ENCODE peak calls at places on chromosomes 5 and 9, in seven cellular contexts. F is GM12891, L is SK-N-SH, S is H1, I is HepG2, O is GM12878, E is K562. N is an unnamed sample.

GRCh38 chr5:120955795-120956194 is 491.7 kb downstream of the PRR16 start:
- DNase-seq in L (no peak), S (no peak), I (no peak), F (no peak), O (no peak), E (no peak), N (no peak)

GRCh38 chr5:173774212-173774850 is 113.8 kb upstream of the CPEB4 start:
- DNase-seq in S (no peak), F (no peak), O (no peak), I (no peak), L (no peak), E (no peak), N (no peak)

GRCh38 chr5:158639876-158640570 is 459.7 kb downstream of the EBF1 start:
- DNase-seq in E (no peak), L (no peak), O (no peak), S (no peak), F (no peak), I (no peak), N (no peak)

GRCh38 chr9:23220171-23220570 is 605.9 kb downstream of the ELAVL2 start:
- DNase-seq in L (no peak), E (no peak), I (no peak), O (no peak), S (no peak), F (no peak), N (no peak)

GRCh38 chr5:6660704-6661103 is 27.5 kb downstream of the SRD5A1 start:
- DNase-seq in E (no peak), O (no peak), S (no peak), I (no peak), F (no peak), L (no peak), N (no peak)

GRCh38 chr9:112288029-112288428 is 45.4 kb downstream of the PTBP3 start:
- DNase-seq in E (no peak), S (no peak), I (peak), F (no peak), O (no peak), L (no peak), N (no peak)

GRCh38 chr5:10704949-10705621 is 55.9 kb downstream of the DAP start:
- DNase-seq in O (no peak), S (no peak), F (no peak), E (no peak), L (no peak), I (no peak), N (no peak)

GRCh38 chr5:137273511-137273910 is 225.6 kb downstream of the SPOCK1 start:
- DNase-seq in O (no peak), F (no peak), E (no peak), S (no peak), L (no peak), I (no peak), N (no peak)

GRCh38 chr5:56003179-56003578 is 8.4 kb upstream of the IL6ST start:
- DNase-seq in L (no peak), O (no peak), S (no peak), E (peak), I (peak), F (no peak), N (no peak)

GRCh38 chr5:165525268-165525667 is 2019.8 kb downstream of the MAT2B start:
- DNase-seq in F (no peak), I (no peak), L (no peak), E (no peak), O (no peak), S (no peak), N (no peak)

GRCh38 chr5:149470942-149471341 is 80.3 kb downstream of the CSNK1A1 start:
- DNase-seq in L (no peak), E (no peak), F (no peak), S (no peak), I (no peak), O (no peak), N (no peak)

GRCh38 chr9:121876658-121877271 is 216.3 kb downstream of the TTLL11 start:
- DNase-seq in E (no peak), S (no peak), I (no peak), L (no peak), O (no peak), F (no peak), N (no peak)

GRCh38 chr9:124270504-124271335 is 13.0 kb downstream of the NEK6 start:
- DNase-seq in I (no peak), F (no peak), S (no peak), E (no peak), L (no peak), O (no peak), N (no peak)

GRCh38 chr9:137270929-137271695 is 6.4 kb upstream of the TOR4A start:
- DNase-seq in O (no peak), F (no peak), E (no peak), S (no peak), L (no peak), I (no peak), N (no peak)
- TF ChIP-seq POLR2AphosphoS5 in O (no peak), F (no peak), E (no peak), S (no peak), L (no peak), I (no peak), N (no peak)

DNA sequence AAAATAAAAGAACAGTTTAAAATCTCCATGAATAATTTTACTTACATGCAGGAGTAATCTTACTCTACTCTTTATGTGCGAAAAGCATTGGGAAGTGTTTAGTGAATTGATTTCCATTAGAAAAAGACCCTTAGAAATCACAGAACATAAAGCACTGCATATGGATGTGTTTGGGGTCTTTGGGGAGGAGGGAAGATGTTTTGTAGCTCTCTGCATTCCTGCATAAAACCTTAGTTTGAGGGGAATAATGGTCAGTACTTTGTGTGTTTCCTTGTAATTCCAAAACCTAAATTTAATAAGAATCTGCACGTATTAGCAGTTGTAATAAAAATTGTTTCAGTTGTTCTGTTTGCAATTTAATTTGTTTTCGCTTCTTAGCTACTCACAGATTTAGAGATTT is 143.6 kb downstream of the SMARCA2 start:
- DNase-seq in L (no peak), O (no peak), S (no peak), I (no peak), E (no peak), F (no peak), N (no peak)
- TF ChIP-seq TAF1 in L (no peak), O (no peak), S (no peak), I (no peak), E (no peak), F (no peak), N (no peak)

DNA sequence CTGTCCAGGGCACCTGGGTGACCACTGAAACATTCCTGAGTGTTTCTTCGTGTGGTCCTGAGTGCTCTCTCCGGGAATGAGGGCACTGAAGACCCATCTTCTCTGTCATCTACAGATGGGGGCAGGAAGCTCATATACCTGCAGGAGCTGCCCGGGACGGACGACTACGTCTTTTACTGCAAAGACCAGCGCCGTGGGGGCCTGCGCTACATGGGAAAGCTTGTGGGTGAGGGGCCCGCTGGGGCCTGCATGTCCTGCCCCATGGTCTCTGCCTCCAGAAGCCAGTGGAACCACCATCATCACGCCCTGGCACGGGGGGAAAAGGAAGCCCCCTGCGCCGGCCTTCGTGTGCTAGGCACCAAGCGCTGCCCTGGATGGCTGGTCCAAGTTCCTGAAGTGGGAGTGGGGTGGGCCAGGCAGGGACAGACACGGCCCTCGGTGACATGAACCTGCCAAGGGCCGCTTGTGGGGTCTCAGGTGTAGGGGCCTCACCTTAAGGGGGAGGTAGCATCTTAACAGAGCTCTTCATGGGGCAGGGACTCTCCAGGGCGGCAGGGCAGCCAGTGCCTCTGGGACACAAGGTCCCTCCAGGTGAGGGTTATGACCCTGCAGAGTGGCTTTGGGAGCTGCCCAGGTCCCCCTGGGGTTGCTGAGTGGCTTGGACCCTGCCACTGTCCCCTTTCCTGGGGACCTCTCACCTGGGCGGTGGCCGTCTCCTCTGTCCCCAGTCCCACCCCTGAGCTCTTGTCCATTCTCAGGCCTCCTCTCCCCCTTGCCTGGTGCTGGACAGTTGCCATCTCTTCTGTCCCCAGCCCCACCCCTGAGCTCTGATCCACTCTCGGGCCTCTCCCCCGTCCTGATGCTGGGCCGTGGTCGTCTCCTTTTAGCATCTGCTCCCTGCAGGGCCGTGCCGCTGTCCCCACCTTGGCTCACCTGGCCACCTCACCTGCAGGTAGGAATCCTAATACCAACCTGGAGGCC is 2.1 kb downstream of the OBP2A start:
- DNase-seq in S (no peak), O (no peak), F (no peak), E (no peak), I (no peak), L (no peak), N (no peak)
- TF ChIP-seq POLR2AphosphoS5 in S (no peak), O (no peak), F (no peak), E (no peak), I (no peak), L (no peak), N (no peak)

GRCh38 chr9:91127653-91128052 is 234.1 kb downstream of the AUH start:
- DNase-seq in L (no peak), E (no peak), F (no peak), S (no peak), I (no peak), O (no peak), N (no peak)

GRCh38 chr9:91130796-91131318 is 230.9 kb downstream of the AUH start:
- DNase-seq in L (no peak), O (no peak), I (no peak), F (no peak), E (no peak), S (no peak), N (no peak)

GRCh38 chr9:91132576-91133073 is 229.1 kb downstream of the AUH start:
- DNase-seq in S (no peak), L (no peak), F (no peak), E (no peak), O (no peak), I (no peak), N (no peak)

GRCh38 chr9:91134608-91135007 is 227.1 kb downstream of the AUH start:
- DNase-seq in E (no peak), L (no peak), F (no peak), S (no peak), O (no peak), I (no peak), N (no peak)

GRCh38 chr9:91131433-91131839 is 230.3 kb downstream of the AUH start:
- DNase-seq in L (no peak), E (no peak), O (no peak), F (no peak), S (no peak), I (no peak), N (no peak)
- TF ChIP-seq TAF1 in L (no peak), E (no peak), O (no peak), F (no peak), S (no peak), I (no peak), N (no peak)

DNA sequence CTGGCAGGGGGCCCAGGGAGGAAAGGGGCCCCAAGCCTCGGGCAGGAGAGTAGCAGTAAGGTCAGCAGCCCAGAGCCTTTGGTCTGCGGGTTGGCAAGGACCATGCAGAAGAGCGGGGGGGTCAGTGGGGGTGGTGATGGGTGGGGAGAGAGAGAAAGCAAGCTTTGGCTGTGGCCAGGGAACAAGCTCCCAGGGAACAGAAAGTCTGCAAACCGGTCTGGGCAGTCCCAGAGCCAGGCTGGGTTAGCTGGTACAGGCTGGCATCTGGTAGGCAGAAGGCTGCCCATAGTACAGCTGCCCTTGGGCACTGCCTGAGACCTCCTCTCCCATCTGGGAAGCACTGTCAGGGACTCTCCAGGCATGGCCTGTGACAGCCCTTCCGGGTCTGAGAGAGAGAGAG is 10.5 kb upstream of the EPB41L4B start:
- DNase-seq in L (peak), S (no peak), I (no peak), O (no peak), E (no peak), F (no peak), N (no peak)
- TF ChIP-seq POLR2AphosphoS5 in L (no peak), S (no peak), I (no peak), O (no peak), E (no peak), F (no peak), N (no peak)

DNA sequence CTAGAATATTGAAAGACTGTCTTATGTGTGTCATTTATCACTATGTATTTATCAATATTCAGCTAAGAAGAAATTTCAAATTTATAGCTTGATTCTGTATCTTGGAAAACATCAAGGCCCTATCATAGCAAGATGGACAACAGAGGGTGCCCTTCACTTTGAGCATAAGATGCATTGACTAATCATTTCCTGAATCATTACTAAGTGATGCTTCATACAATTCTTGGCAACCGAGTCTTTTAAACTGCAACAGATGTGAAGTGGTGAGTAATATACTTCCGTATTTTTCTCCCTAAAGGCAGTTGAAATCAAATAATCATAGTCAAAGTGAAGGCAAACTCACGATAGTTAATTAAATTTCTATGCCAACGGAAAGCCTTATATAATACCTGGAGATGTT is 318.6 kb upstream of the RGMB start:
- DNase-seq in I (no peak), L (no peak), O (no peak), E (no peak), F (no peak), S (no peak), N (no peak)
- TF ChIP-seq TAF1 in I (no peak), L (no peak), O (no peak), E (no peak), F (no peak), S (no peak), N (no peak)

GRCh38 chr5:132294728-132295504 is 722 bp downstream of the SLC22A4 start:
- DNase-seq in L (no peak), O (no peak), I (no peak), S (no peak), E (peak), F (no peak), N (no peak)
- TF ChIP-seq POLR2AphosphoS5 in L (peak), O (no peak), I (no peak), S (no peak), E (no peak), F (no peak), N (no peak)

GRCh38 chr5:133230823-133231578 is 179.2 kb downstream of the HSPA4 start:
- DNase-seq in S (no peak), F (no peak), E (no peak), O (no peak), I (no peak), L (no peak), N (no peak)
- TF ChIP-seq TAF1 in S (no peak), F (no peak), E (no peak), O (no peak), I (no peak), L (no peak), N (no peak)

DNA sequence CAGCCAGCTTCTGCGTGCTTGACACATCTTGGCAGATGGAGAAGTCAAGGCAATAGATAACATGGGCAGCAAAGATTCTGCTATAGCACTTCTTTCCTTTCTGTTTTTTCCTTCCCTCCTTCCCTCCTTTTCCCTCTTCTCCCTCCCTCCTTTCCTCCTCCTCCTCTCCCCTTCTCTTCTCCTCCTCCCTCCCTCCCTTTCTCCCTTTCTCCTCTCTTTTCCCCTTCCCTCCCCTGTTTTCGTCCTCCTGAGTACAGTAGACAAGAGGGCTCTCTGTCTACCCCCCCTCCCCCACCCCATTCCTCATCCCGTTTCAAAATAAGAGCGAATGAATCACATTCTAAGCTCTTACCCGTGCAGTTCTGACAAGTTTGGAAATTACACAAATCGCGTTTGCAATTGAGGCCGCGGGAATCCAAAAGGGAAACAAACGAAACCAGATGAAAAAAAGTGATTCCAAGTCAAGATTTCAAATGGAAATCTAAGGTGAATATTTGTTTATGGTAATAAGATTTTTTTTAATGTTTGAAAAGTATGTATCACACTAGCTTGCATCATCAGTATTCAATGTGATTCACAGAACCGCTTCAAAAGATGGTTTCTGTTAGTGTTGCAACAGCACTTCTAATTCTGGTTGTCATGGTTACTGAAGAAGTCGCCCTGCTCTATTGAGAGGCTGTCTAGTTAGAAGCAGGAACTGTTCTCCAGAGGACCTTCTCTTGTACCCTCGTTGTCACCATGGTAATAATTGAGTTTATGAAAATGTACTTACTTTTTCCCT is 1.3 kb downstream of the NIM1K start:
- DNase-seq in E (peak), O (no peak), I (peak), S (no peak), F (peak), L (peak), N (peak)
- TF ChIP-seq POLR2AphosphoS5 in E (no peak), O (no peak), I (no peak), S (no peak), F (no peak), L (no peak), N (no peak)

N was measured in GM12892.